ENCODE peak calls at places on chromosome 11, in five cellular contexts. H is A549, Y is GM12878, Q is SK-N-SH, R is HCT116. C is an unnamed sample.
A peak's percentile ranks its signal among the peaks of the same experiment; 100 is the strongest.

GRCh38 chr11:131609317-131609716 is 238.9 kb downstream of the NTM start:
- DNase-seq in H (no peak), R (no peak), Y (no peak), Q (no peak), C (no peak)

GRCh38 chr11:27839226-27839913 is 139.1 kb upstream of the BDNF start:
- DNase-seq in H (peak; percentile 21), Y (no peak), Q (no peak), R (no peak), C (peak; percentile 41)

GRCh38 chr11:12111482-12112149 is 1.2 kb downstream of the MICAL2 start:
- DNase-seq in R (no peak), Q (no peak), Y (no peak), H (no peak), C (peak; percentile 32)

GRCh38 chr11:120746395-120746794 is 234.8 kb downstream of the GRIK4 start:
- DNase-seq in Y (no peak), R (no peak), H (no peak), Q (no peak), C (no peak)

GRCh38 chr11:123549901-123550619 is 104.4 kb downstream of the SCN3B start:
- DNase-seq in Y (no peak), R (no peak), Q (no peak), H (no peak), C (peak; percentile 50)

GRCh38 chr11:117613521-117613920 is 183.5 kb downstream of the DSCAML1 start:
- DNase-seq in R (no peak), Y (no peak), Q (no peak), H (no peak), C (no peak)

GRCh38 chr11:90407350-90407749 is 184.5 kb upstream of the CHORDC1 start:
- DNase-seq in R (no peak), Y (no peak), Q (no peak), H (no peak), C (no peak)

GRCh38 chr11:133399294-133399693 is 133.0 kb downstream of the OPCML start:
- DNase-seq in Y (no peak), R (no peak), Q (no peak), H (no peak), C (no peak)

DNA sequence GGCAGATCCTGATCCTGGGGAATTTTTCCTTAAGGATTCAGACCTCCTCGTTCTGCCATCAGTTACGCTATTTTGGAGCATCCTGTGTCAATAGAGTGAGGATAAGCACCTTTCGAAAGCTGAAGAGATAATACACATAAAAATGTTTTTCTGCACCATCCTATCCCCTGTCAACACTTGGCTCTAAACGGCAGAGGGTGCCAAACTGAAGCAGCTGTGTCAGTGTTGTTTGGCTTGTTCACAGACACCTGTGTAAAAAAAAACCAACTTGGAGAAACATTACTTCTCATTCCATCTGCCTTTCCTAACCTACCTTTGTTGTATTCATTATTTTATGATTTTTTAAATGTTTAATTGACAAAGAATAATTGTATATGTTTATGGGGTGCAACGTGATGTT is 417.0 kb upstream of the DDI1 start:
- DNase-seq in H (peak; percentile 71), Y (no peak), R (no peak), Q (no peak), C (no peak)
- TF ChIP-seq MAX in H (no peak), Y (no peak), R (no peak), Q (no peak), C (no peak)

GRCh38 chr11:119727523-119728081 is 1.4 kb downstream of the NECTIN1 start:
- DNase-seq in H (no peak), Q (peak; percentile 74), R (no peak), Y (no peak), C (peak; percentile 42)
- TF ChIP-seq CTCF in H (peak; percentile 25), Q (no peak), R (no peak), Y (peak; percentile 30), C (peak; percentile 24)

DNA sequence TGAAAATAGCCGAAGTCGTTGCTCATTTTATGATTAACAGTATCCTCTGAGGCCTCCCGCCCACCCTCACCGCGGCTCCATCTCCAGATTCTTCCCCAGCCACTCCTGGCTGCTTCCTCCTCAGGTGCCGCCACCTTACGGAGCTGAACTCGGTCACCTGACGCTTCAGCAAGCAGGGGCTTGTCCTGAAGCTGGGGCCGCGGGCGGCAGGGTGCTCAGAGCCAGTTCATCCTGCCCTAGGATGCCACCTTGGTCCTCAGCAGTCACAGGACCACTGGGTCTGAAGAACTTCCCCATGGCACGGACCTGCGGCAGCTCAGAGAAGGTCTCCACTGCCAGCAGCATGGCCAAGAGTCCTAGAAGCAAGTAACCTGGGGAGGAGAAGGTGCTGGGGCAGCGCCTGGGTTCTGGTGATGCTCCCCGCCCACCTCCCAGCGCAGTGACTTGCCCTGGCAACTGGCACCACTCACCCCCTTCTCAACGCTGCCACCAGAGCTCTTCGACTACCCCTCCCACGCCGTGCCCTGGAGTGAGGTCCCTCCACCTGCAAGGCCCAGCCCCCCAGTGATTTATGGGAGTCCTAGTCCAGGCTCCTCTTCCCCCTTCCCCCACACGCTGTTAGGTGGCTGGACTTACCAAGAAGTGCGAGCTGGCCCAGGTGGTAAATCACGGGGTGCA is 2.6 kb downstream of the KCNK7 start:
- DNase-seq in H (no peak), R (no peak), Y (no peak), Q (peak; percentile 31), C (no peak)
- H3K4me3 ChIP-seq in H (no peak overlapping the region), R (no peak overlapping the region), Y (no peak overlapping the region), Q (no peak overlapping the region), C (no peak overlapping the region)

DNA sequence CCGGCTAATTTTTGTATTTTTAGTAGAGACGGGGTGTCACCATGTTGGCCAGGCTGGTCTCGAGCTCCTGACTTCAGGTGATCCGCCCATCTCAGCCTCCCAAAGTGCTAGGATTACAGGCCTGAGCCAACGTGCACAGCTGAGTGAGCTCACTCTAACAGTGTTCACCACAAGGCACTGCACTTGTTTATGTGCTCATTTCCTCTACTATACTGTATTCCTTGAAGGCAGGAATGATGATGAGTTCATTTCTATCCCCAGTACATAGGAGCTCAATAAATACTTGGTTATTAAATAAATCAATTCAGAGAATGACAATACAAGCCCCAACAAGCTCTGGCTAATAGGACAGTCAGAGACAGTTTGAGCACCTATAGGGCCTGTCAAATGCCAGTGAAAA is 29.1 kb downstream of the ALG8 start:
- DNase-seq in Q (no peak), R (no peak), Y (no peak), H (no peak), C (no peak)
- TF ChIP-seq MAX in Q (no peak), R (no peak), Y (no peak), H (no peak), C (no peak)

GRCh38 chr11:64846998-64847666 is 2.7 kb upstream of the CDC42BPG start:
- DNase-seq in Y (no peak), Q (peak; percentile 97), R (peak; percentile 87), H (peak; percentile 93), C (peak; percentile 93)
- TF ChIP-seq CTCF in Y (peak; percentile 86), Q (peak; percentile 96), R (peak; percentile 95), H (peak; percentile 98), C (peak; percentile 86)

GRCh38 chr11:68854273-68854958 is 12.7 kb upstream of the CPT1A start:
- DNase-seq in Q (peak; percentile 58), H (no peak), Y (no peak), R (no peak), C (no peak)
- H3K4me3 ChIP-seq in Q (no peak overlapping the region), H (peak overlapping the region; percentile 30), Y (no peak overlapping the region), R (no peak overlapping the region), C (no peak overlapping the region)

DNA sequence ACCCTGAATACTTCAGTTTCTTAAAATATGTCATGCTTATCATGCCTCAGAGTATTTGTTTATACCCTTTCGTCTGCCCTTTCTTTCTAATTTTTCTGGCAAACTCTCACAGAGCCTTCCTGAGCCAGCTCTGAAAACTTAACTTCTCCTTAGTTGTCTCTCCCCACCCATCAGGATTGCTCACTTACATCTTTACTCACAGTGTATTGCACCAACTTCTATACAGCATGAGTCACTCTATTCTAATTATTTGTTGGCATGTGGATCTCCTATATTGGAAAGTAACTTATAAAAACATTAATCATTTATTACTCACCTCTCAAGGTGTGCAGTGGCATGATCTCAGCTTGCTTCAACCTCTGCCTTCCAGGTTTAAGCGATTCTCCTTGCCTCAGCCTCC is 114.9 kb downstream of the FANCF start:
- DNase-seq in Y (no peak), H (no peak), Q (no peak), R (no peak), C (no peak)
- TF ChIP-seq MAX in Y (no peak), H (no peak), Q (no peak), R (no peak), C (no peak)

DNA sequence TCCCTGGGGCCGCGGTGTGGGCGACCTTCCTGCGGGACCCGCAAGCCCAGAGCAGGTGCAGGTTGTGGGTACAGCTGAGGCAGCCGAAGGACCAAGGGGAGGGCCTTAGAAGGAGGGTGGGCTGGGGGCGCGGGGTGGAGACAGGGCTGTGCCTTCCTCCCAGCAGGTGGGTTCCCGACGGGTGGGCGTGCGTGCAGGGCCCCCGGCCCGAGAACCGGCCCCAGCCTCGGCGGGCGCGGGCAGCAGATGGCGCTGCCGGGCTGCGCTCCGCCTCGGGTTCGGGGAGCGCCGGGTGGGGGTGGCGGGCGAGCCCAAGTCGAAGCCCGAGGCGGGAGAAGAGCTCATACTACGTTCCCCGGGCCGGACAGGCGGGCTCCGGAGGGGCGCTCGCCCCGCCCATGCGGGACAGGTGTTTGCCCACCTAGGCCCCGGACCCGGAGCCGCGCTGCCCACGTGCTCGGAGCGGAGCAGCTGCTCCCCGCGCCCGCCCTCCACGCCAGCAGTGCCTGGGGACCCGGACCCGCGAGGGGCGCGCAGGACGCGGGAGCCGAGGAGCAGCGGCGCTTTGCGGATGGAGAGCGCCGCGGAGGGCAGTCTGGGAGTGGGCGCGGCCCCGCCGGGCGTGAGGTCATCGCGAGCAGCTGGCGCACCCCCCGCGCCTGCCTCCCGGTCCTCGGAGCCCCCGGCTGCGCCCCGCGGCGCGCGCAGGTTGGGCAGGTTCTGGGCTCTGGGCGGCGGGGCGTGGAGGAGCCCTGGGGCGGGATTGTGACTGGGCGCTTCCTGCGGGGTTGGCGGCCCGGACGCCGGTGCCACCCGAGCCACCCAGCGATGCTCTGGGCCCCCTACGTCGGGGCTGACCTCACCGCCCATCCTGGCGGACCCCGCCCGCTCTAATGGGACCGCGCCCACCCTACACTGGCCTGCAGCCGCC is 25.3 kb downstream of the DUSP8 start:
- DNase-seq in Q (peak; percentile 97), R (no peak), Y (no peak), H (peak; percentile 58), C (peak; percentile 46)
- TF ChIP-seq CTCF in Q (peak; percentile 72), R (peak; percentile 69), Y (peak; percentile 48), H (peak; percentile 93), C (peak; percentile 38)

DNA sequence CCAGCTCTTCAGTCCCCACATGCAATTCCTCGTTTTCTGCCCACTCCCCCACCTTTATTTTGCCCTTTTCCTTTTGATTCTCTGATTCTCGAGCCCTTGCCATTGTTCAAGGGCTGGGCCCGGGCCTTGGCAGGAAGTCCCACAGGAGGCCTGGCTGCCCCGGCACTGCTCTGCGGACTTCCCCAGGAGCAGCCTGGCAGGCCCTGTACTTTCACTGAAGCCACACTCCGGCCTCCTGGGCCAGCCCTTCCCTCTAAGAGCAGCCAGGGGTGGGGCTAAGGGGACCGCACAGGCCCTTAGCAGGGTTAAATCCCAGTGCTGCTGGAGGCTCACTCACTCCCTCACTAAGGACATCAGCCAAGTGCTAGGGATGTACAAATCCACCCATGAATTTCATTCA is 4.1 kb downstream of the LRRC32 start:
- DNase-seq in R (no peak), H (no peak), Y (no peak), Q (no peak), C (no peak)
- H3K4me3 ChIP-seq in R (no peak overlapping the region), H (no peak overlapping the region), Y (peak overlapping the region; percentile 32), Q (no peak overlapping the region), C (no peak overlapping the region)

C was measured in NB4.